ENCODE peak calls at places on chromosome 17, in four cellular contexts. U is A549, I is left lung, H is NB4. M is an unnamed sample.

GRCh38 chr17:68585643-68586042 is 15.5 kb downstream of the FAM20A start:
- DNase-seq in U (no peak), I (no peak), H (no peak), M (no peak)

GRCh38 chr17:48143629-48144028 is 36.1 kb downstream of the SNX11 start:
- DNase-seq in U (no peak), I (no peak), H (no peak), M (no peak)

GRCh38 chr17:80795090-80795609 is 196.5 kb upstream of the CHMP6 start:
- DNase-seq in U (no peak), I (peak), H (no peak), M (no peak)

GRCh38 chr17:4849011-4849536 is 15.9 kb downstream of the MINK1 start:
- DNase-seq in U (peak), I (no peak), H (no peak), M (no peak)

GRCh38 chr17:80877829-80878303 is 113.8 kb upstream of the CHMP6 start:
- DNase-seq in U (no peak), I (peak), H (no peak), M (no peak)

GRCh38 chr17:58279016-58279671 is 1.6 kb downstream of the MPO start:
- DNase-seq in U (no peak), I (peak), H (peak), M (no peak)

GRCh38 chr17:74037320-74037719 is 166.2 kb upstream of the RPL38 start:
- DNase-seq in U (no peak), I (no peak), H (no peak), M (no peak)

GRCh38 chr17:82228842-82229685 is at the start of gene SLC16A3:
- DNase-seq in U (no peak), I (peak), H (peak), M (no peak)

GRCh38 chr17:22490399-22490798 is 798.1 kb downstream of the KCNJ18 start:
- DNase-seq in U (no peak), I (no peak), H (no peak), M (no peak)

GRCh38 chr17:50693041-50693682 is 14.6 kb downstream of the ANKRD40 start:
- DNase-seq in U (peak), I (no peak), H (no peak), M (no peak)

GRCh38 chr17:20922128-20922670 is 120.6 kb downstream of the USP22 start:
- DNase-seq in U (no peak), I (no peak), H (no peak), M (no peak)

GRCh38 chr17:20156196-20157077 is 147.3 kb downstream of the SPECC1 start:
- DNase-seq in U (peak), I (peak), H (peak), M (no peak)

GRCh38 chr17:59814685-59815084 is 78.1 kb downstream of the TUBD1 start:
- DNase-seq in U (no peak), I (no peak), H (no peak), M (no peak)

GRCh38 chr17:50871369-50871768 is 5.2 kb upstream of the TOB1 start:
- DNase-seq in U (no peak), I (no peak), H (peak), M (no peak)

GRCh38 chr17:16150251-16150859 is 65.0 kb downstream of the NCOR1 start:
- DNase-seq in U (peak), I (no peak), H (no peak), M (peak)

GRCh38 chr17:35879748-35880654 is at the start of gene CCL5:
- DNase-seq in U (no peak), I (no peak), H (peak), M (no peak)

GRCh38 chr17:74979408-74980146 is 7.0 kb upstream of the HID1 start:
- DNase-seq in U (no peak), I (no peak), H (no peak), M (no peak)

GRCh38 chr17:79627184-79627765 is 16.4 kb upstream of the RBFOX3 start:
- DNase-seq in U (no peak), I (peak), H (no peak), M (no peak)

GRCh38 chr17:21078056-21078825 is 35.4 kb upstream of the USP22 start:
- DNase-seq in U (no peak), I (no peak), H (no peak), M (no peak)

GRCh38 chr17:68384941-68385340 is 72.4 kb downstream of the WIPI1 start:
- DNase-seq in U (no peak), I (no peak), H (no peak), M (no peak)

GRCh38 chr17:66915204-66915611 is 49.3 kb upstream of the CACNG4 start:
- DNase-seq in U (peak), I (peak), H (peak), M (no peak)

GRCh38 chr17:21358682-21359482 is 17.3 kb upstream of the KCNJ12 start:
- DNase-seq in U (no peak), I (no peak), H (no peak), M (no peak)

GRCh38 chr17:72021417-72022041 is 99.3 kb upstream of the SOX9 start:
- DNase-seq in U (no peak), I (no peak), H (no peak), M (no peak)

GRCh38 chr17:81365601-81366585 is 29.4 kb upstream of the BAHCC1 start:
- DNase-seq in U (no peak), I (peak), H (peak), M (peak)

GRCh38 chr17:79995691-79996090 is 40.0 kb downstream of the TBC1D16 start:
- DNase-seq in U (no peak), I (no peak), H (no peak), M (no peak)

GRCh38 chr17:59381716-59382570 is 50.5 kb downstream of the YPEL2 start:
- DNase-seq in U (no peak), I (no peak), H (no peak), M (no peak)

GRCh38 chr17:5437721-5438317 is 1.1 kb downstream of the C1QBP start:
- DNase-seq in U (no peak), I (no peak), H (no peak), M (no peak)

GRCh38 chr17:76130473-76130872 is 10.6 kb downstream of the FOXJ1 start:
- DNase-seq in U (no peak), I (no peak), H (no peak), M (no peak)

GRCh38 chr17:61124562-61124961 is 275.1 kb upstream of the TBX2 start:
- DNase-seq in U (no peak), I (no peak), H (no peak), M (no peak)

GRCh38 chr17:48522031-48522593 is 8.7 kb downstream of the HOXB1 start:
- DNase-seq in U (peak), I (peak), H (no peak), M (no peak)

GRCh38 chr17:75825748-75826370 is 18.3 kb downstream of the UNC13D start:
- DNase-seq in U (no peak), I (no peak), H (no peak), M (no peak)

GRCh38 chr17:43349142-43349541 is 49.7 kb upstream of the ARL4D start:
- DNase-seq in U (no peak), I (no peak), H (no peak), M (no peak)
- TF ChIP-seq CTCF in U (peak), I (no peak), H (peak), M (no peak)

DNA sequence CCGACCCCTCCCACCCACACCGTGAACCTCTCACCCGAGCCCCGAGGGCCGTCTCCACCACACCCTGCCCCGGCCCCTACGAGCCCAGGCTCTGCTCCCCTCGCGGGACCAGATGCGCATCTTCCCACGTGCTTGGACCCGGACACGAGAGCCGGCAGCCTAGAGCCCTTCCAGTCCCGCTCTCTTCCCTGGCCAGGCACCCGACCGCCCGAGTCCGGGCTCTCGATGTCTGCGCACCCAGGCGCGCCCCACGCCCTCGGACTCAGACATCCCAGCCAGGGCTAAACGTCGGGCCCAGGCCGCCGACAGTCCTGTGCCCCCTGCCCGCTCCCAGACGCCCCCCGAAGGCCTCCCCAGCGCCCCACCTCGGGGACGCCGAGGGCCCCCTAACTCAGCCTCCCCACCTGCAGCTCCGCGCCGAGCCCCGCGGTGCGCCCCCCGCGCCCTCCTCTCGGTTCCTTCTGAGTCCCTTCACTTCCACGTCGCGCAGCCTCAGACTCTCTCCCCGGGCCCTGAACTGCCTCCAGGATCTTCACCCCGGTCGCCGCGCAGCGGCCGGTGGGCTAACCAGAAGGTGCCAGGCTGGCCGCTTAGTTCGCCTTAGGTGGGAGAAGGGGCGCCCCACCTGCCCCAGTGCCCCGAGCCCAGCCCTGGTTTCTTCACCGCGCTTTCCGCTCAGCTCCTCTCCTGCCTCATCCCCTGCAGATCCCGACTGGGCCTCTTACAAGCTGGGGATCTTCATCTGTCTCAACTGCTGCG is 669 bp downstream of the ADAP2 start:
- DNase-seq in U (no peak), I (peak), H (no peak), M (no peak)
- H3K4me3 ChIP-seq in U (peak), I (peak), H (no peak), M (peak)

DNA sequence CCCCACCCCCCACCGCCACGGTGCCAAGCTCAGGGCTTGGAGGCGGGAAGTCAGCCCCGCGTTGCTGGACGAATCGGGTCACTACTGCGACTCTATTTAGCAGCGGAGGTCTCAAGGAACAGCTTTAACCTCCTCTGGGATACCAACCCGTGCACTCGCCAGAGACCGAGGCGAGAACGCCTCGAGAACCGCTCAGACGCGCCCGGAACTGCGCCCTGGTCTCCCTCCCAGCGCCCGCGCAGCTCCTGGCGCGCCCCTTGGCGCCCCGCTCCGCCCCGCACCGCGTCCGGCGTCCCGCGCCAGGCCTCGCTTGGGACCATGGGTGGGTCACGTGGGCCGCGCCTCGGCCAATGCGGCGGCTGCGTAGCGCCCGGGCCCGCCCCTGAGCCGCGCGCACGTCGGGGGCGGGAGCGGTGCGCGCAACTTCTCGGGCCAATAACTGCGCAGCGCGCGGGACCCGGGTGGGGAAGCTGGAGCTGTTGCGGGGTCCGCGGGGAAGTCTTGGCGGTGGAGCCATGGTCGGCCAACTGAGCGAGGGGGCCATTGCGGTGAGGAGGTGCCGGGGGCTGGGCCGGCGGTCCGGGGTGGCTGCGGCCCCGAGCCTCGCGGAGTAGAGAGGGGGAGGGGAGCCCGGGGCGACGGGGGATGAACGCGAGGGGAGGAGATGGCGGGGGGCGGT is at the start of the genes RPA1 and SMYD4:
- DNase-seq in U (peak), I (peak), H (peak), M (peak)
- TF ChIP-seq CTCF in U (no peak), I (no peak), H (no peak), M (no peak)

DNA sequence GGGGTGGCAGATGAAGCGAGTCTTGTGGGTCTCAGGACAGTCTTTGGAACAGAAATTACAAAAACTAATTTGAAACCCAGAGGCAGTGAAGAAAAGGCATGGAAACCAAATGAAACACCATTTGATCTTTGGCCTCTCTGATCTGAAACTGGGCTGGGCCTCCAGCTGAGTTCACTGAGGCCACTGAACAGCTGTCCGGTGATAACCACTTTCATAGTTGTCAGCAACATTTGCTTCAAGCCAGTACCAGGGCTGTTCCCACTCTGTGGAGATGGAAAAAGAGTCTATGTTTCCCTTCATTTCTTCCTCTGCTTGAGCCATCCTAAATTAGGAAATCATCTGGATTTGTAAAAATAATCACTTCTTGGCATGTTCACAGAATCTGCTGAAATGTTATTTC is 119.4 kb downstream of the STX8 start:
- DNase-seq in U (no peak), I (no peak), H (no peak), M (no peak)
- H3K4me3 ChIP-seq in U (no peak), I (no peak), H (no peak), M (no peak)

GRCh38 chr17:37221865-37222264 is 153.9 kb upstream of the C17orf78 start:
- DNase-seq in U (no peak), I (no peak), H (no peak), M (no peak)
- TF ChIP-seq CTCF in U (no peak), I (no peak), H (no peak), M (no peak)

M was measured in astrocyte of the cerebellum.